ENCODE peak calls at places on chromosomes 13 and 19, in six cellular contexts. U is uterus, O is GM13977, S is GM10248, M is heart right ventricle, W is esophagus squamous epithelium. V is an unnamed sample.

GRCh38 chr13:59521549-59521948 is 642.2 kb downstream of the DIAPH3 start:
- DNase-seq in U (no peak), O (no peak), S (no peak), M (no peak), W (no peak), V (no peak)

GRCh38 chr19:41324921-41325639 is 15.1 kb downstream of the CCDC97 start:
- DNase-seq in U (peak), O (no peak), S (peak), M (peak), W (no peak), V (peak)

GRCh38 chr19:18172331-18173053 is 1.1 kb upstream of the IFI30 start:
- DNase-seq in U (no peak), O (no peak), S (no peak), M (no peak), W (no peak), V (no peak)

GRCh38 chr13:24304620-24305019 is 4.8 kb upstream of the C1QTNF9 start:
- DNase-seq in U (no peak), O (no peak), S (no peak), M (no peak), W (no peak), V (no peak)

GRCh38 chr13:63139277-63139676 is 1723.6 kb upstream of the PCDH20 start:
- DNase-seq in U (no peak), O (no peak), S (no peak), M (no peak), W (no peak), V (no peak)

GRCh38 chr13:75838366-75839017 is 202.4 kb downstream of the LMO7 start:
- DNase-seq in U (no peak), O (no peak), S (no peak), M (no peak), W (no peak), V (no peak)

GRCh38 chr19:7647156-7647555 is 10.2 kb downstream of the STXBP2 start:
- DNase-seq in U (no peak), O (no peak), S (no peak), M (no peak), W (no peak), V (no peak)

GRCh38 chr19:42850981-42851717 is 28.4 kb downstream of the PSG1 start:
- DNase-seq in U (no peak), O (no peak), S (no peak), M (peak), W (no peak), V (no peak)

GRCh38 chr13:75633285-75633684 is 2.8 kb upstream of the LMO7 start:
- DNase-seq in U (no peak), O (no peak), S (no peak), M (no peak), W (no peak), V (no peak)

GRCh38 chr19:1929051-1929742 is 11.8 kb upstream of the CSNK1G2 start:
- DNase-seq in U (peak), O (peak), S (peak), M (peak), W (no peak), V (peak)

GRCh38 chr19:51531349-51532315 is at the start of gene SIGLEC6:
- DNase-seq in U (peak), O (peak), S (peak), M (peak), W (peak), V (no peak)

GRCh38 chr13:48977973-48978372 is 2.3 kb downstream of the FNDC3A start:
- DNase-seq in U (no peak), O (peak), S (no peak), M (no peak), W (no peak), V (no peak)

GRCh38 chr19:5534787-5535586 is 32.8 kb downstream of the TINCR start:
- DNase-seq in U (no peak), O (no peak), S (no peak), M (no peak), W (no peak), V (peak)

GRCh38 chr13:74270018-74270417 is 135.8 kb upstream of the KLF12 start:
- DNase-seq in U (no peak), O (no peak), S (no peak), M (no peak), W (no peak), V (no peak)

DNA sequence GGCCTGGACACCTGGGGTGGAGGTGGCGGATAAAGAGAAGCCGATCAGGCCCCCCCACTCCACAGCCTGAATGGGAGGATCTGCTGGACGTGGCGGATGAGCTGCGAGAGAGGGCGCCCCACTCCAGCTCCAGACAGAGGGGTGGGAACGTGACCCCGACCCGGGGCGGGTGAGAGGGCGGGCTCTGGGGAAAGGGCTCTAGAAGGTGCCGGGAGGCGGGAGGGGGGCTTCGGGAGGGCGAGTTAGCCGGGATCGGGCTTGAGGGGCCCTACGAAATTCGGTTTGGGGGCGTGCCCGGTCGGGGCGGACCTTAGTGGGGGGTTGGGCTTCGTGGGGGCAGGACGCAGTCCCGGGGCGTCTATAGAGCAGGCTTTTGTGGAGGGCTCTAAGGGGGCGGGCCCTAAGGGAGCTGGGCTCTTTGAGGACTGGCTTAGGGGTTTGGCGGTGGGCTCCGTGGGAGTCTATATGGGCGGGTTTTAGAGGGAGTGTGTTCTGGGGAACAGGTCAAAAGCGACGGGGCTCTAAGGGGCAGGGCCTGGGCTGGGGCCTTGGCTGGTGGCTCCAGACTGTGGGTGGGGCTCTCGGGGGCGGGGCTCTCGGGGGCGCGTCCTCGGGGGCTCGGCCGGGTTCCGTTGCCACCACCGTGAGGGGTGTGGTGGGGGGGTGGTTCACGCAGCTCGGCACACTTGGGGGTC is 4.1 kb upstream of the NANOS3 start:
- DNase-seq in U (no peak), O (peak), S (peak), M (peak), W (no peak), V (peak)
- TF ChIP-seq CTCF in U (no peak), O (peak), S (peak), M (peak), W (peak), V (no peak)

DNA sequence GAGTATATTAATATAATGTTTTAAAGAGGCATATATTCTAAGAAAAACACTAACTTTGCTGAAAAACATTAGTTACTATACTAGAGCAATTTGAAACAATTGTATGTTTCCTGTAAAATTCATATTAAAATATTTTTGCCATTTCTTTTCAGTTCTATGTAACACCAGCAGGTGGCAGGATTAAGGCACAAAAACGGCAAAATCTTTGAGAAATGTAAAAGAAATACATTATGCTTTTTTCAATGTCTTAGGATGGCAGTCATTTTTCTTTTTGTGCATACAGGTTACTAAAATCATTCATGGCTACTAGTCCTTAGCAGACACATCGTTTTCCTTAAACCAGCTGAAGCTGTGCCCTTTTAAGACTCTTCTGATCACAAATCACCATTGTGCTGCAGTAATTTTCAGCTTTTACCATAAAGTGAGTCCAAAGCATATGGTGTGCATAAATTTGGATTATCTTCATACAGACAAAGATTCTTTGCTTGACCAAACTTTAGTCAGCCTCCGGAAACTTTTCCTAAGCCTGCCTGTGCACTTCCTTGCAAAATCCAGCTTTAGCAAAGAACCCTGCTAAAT is 800.7 kb upstream of the SLITRK5 start:
- DNase-seq in U (no peak), O (peak), S (no peak), M (no peak), W (no peak), V (no peak)
- TF ChIP-seq CTCF in U (no peak), O (peak), S (peak), M (peak), W (peak), V (peak)

DNA sequence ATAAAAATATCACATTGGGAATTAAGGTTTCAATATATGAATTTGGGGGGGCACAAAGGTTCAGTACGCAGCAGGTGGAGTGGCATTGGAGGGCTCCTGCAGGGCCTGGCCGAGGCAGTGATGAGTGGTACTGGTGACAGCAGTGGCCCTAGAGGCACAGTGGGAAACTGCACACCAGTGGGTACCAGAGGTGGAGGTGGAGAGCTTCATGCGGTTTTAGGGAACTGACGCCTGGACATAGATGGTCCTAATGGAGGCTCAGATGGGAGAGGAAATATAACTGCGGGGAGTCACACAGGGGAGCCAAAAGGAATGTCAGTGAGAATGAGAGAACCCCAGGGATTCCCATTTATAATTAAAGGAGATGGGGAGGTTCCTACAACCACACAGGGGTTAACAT is 156.2 kb downstream of the COG6 start:
- DNase-seq in U (no peak), O (no peak), S (no peak), M (no peak), W (no peak), V (no peak)
- TF ChIP-seq CTCF in U (no peak), O (no peak), S (no peak), M (no peak), W (no peak), V (no peak)

GRCh38 chr13:42733046-42733445 is 48.3 kb upstream of the FAM216B start:
- DNase-seq in U (no peak), O (no peak), S (no peak), M (no peak), W (no peak), V (no peak)
- TF ChIP-seq CTCF in U (no peak), O (no peak), S (no peak), M (no peak), W (no peak), V (no peak)